ENCODE peak calls at places on chromosomes 13 and 19, in ten cellular contexts. One of them, this sample, is unnamed.

GRCh38 chr13:88857256-88857655 is 1186.1 kb downstream of the SLITRK5 start:
- DNase-seq in tibial artery: no peak
- DNase-seq in pancreas: no peak
- DNase-seq in stimulated activated naive B cell treated with anti-CD40 and anti-IgM and Interleukin-4, amounts not matched to agents 10 μg/mL and 1 μg/mL and 100 μg/mL, for 72 hours: no peak
- DNase-seq in NCI-H1105: no peak
- DNase-seq in cardiac muscle cell: no peak
- DNase-seq in left ventricle myocardium superior: no peak
- DNase-seq in RWPE1: no peak
- DNase-seq in astrocyte: no peak
- DNase-seq in pulmonary artery endothelial cell: no peak
- DNase-seq in this sample: no peak

GRCh38 chr19:4933528-4933927 is 24.2 kb downstream of the UHRF1 start:
- DNase-seq in tibial artery: no peak
- DNase-seq in pancreas: no peak
- DNase-seq in stimulated activated naive B cell treated with anti-CD40 and anti-IgM and Interleukin-4, amounts not matched to agents 10 μg/mL and 1 μg/mL and 100 μg/mL, for 72 hours: no peak
- DNase-seq in NCI-H1105: no peak
- DNase-seq in cardiac muscle cell: no peak
- DNase-seq in left ventricle myocardium superior: no peak
- DNase-seq in RWPE1: no peak
- DNase-seq in astrocyte: peak; percentile 37
- DNase-seq in pulmonary artery endothelial cell: no peak
- DNase-seq in this sample: no peak

GRCh38 chr13:113785051-113786010 is 26.3 kb downstream of the TMEM255B start:
- DNase-seq in tibial artery: no peak
- DNase-seq in pancreas: no peak
- DNase-seq in stimulated activated naive B cell treated with anti-CD40 and anti-IgM and Interleukin-4, amounts not matched to agents 10 μg/mL and 1 μg/mL and 100 μg/mL, for 72 hours: no peak
- DNase-seq in NCI-H1105: no peak
- DNase-seq in cardiac muscle cell: no peak
- DNase-seq in left ventricle myocardium superior: no peak
- DNase-seq in RWPE1: peak; percentile 88
- DNase-seq in astrocyte: peak; percentile 63
- DNase-seq in pulmonary artery endothelial cell: peak; percentile 45
- DNase-seq in this sample: no peak

GRCh38 chr19:43506629-43507028 is 2.1 kb upstream of the PHLDB3 start:
- DNase-seq in tibial artery: no peak
- DNase-seq in pancreas: no peak
- DNase-seq in stimulated activated naive B cell treated with anti-CD40 and anti-IgM and Interleukin-4, amounts not matched to agents 10 μg/mL and 1 μg/mL and 100 μg/mL, for 72 hours: no peak
- DNase-seq in NCI-H1105: no peak
- DNase-seq in cardiac muscle cell: no peak
- DNase-seq in left ventricle myocardium superior: no peak
- DNase-seq in RWPE1: no peak
- DNase-seq in astrocyte: no peak
- DNase-seq in pulmonary artery endothelial cell: no peak
- DNase-seq in this sample: no peak

GRCh38 chr19:10258080-10258710 is 6.2 kb downstream of the MRPL4 start:
- DNase-seq in tibial artery: no peak
- DNase-seq in pancreas: no peak
- DNase-seq in stimulated activated naive B cell treated with anti-CD40 and anti-IgM and Interleukin-4, amounts not matched to agents 10 μg/mL and 1 μg/mL and 100 μg/mL, for 72 hours: no peak
- DNase-seq in NCI-H1105: no peak
- DNase-seq in cardiac muscle cell: no peak
- DNase-seq in left ventricle myocardium superior: no peak
- DNase-seq in RWPE1: no peak
- DNase-seq in astrocyte: no peak
- DNase-seq in pulmonary artery endothelial cell: no peak
- DNase-seq in this sample: no peak

GRCh38 chr13:113090415-113090770 is 15.2 kb upstream of the F7 start:
- DNase-seq in tibial artery: no peak
- DNase-seq in pancreas: peak; percentile 39
- DNase-seq in stimulated activated naive B cell treated with anti-CD40 and anti-IgM and Interleukin-4, amounts not matched to agents 10 μg/mL and 1 μg/mL and 100 μg/mL, for 72 hours: no peak
- DNase-seq in NCI-H1105: no peak
- DNase-seq in cardiac muscle cell: no peak
- DNase-seq in left ventricle myocardium superior: peak; percentile 9
- DNase-seq in RWPE1: no peak
- DNase-seq in astrocyte: no peak
- DNase-seq in pulmonary artery endothelial cell: no peak
- DNase-seq in this sample: no peak

GRCh38 chr13:99505814-99506269 is 4.6 kb downstream of the TM9SF2 start:
- DNase-seq in tibial artery: no peak
- DNase-seq in pancreas: no peak
- DNase-seq in stimulated activated naive B cell treated with anti-CD40 and anti-IgM and Interleukin-4, amounts not matched to agents 10 μg/mL and 1 μg/mL and 100 μg/mL, for 72 hours: no peak
- DNase-seq in NCI-H1105: no peak
- DNase-seq in cardiac muscle cell: no peak
- DNase-seq in left ventricle myocardium superior: no peak
- DNase-seq in RWPE1: no peak
- DNase-seq in astrocyte: peak; percentile 22
- DNase-seq in pulmonary artery endothelial cell: no peak
- DNase-seq in this sample: no peak

GRCh38 chr13:40780822-40781401 is 8.5 kb upstream of the SLC25A15 start:
- DNase-seq in tibial artery: no peak
- DNase-seq in pancreas: no peak
- DNase-seq in stimulated activated naive B cell treated with anti-CD40 and anti-IgM and Interleukin-4, amounts not matched to agents 10 μg/mL and 1 μg/mL and 100 μg/mL, for 72 hours: no peak
- DNase-seq in NCI-H1105: no peak
- DNase-seq in cardiac muscle cell: no peak
- DNase-seq in left ventricle myocardium superior: no peak
- DNase-seq in RWPE1: no peak
- DNase-seq in astrocyte: no peak
- DNase-seq in pulmonary artery endothelial cell: no peak
- DNase-seq in this sample: no peak

GRCh38 chr19:40414536-40415535 is 1.7 kb upstream of the PRX start:
- DNase-seq in tibial artery: no peak
- DNase-seq in pancreas: no peak
- DNase-seq in stimulated activated naive B cell treated with anti-CD40 and anti-IgM and Interleukin-4, amounts not matched to agents 10 μg/mL and 1 μg/mL and 100 μg/mL, for 72 hours: no peak
- DNase-seq in NCI-H1105: no peak
- DNase-seq in cardiac muscle cell: no peak
- DNase-seq in left ventricle myocardium superior: no peak
- DNase-seq in RWPE1: no peak
- DNase-seq in astrocyte: no peak
- DNase-seq in pulmonary artery endothelial cell: no peak
- DNase-seq in this sample: no peak

GRCh38 chr13:81874681-81875661 is 1534.0 kb upstream of the SPRY2 start:
- DNase-seq in tibial artery: no peak
- DNase-seq in pancreas: no peak
- DNase-seq in stimulated activated naive B cell treated with anti-CD40 and anti-IgM and Interleukin-4, amounts not matched to agents 10 μg/mL and 1 μg/mL and 100 μg/mL, for 72 hours: no peak
- DNase-seq in NCI-H1105: no peak
- DNase-seq in cardiac muscle cell: no peak
- DNase-seq in left ventricle myocardium superior: no peak
- DNase-seq in RWPE1: no peak
- DNase-seq in astrocyte: no peak
- DNase-seq in pulmonary artery endothelial cell: no peak
- DNase-seq in this sample: no peak